ENCODE peak calls at places on chromosomes 12 and 14, in six cellular contexts. One of them, this sample, is unnamed.

GRCh38 chr14:91413547-91414474 is 3.8 kb downstream of the CCDC88C start:
- DNase-seq in GM23248: no peak
- DNase-seq in NB4: no peak
- DNase-seq in kidney epithelial cell: no peak
- DNase-seq in fibroblast of lung: no peak
- DNase-seq in heart left ventricle: no peak
- DNase-seq in this sample: no peak

GRCh38 chr14:91119556-91120311 is 5.9 kb downstream of the DGLUCY start:
- DNase-seq in heart left ventricle: no peak
- DNase-seq in GM23248: peak
- DNase-seq in fibroblast of lung: peak
- DNase-seq in NB4: peak
- DNase-seq in kidney epithelial cell: peak
- DNase-seq in this sample: peak

GRCh38 chr12:108629824-108630476 is 3.7 kb downstream of the SELPLG start:
- DNase-seq in kidney epithelial cell: no peak
- DNase-seq in fibroblast of lung: peak
- DNase-seq in NB4: peak
- DNase-seq in GM23248: peak
- DNase-seq in heart left ventricle: peak
- DNase-seq in this sample: peak

GRCh38 chr12:91493308-91493707 is 310.7 kb upstream of the DCN start:
- DNase-seq in kidney epithelial cell: no peak
- DNase-seq in NB4: no peak
- DNase-seq in GM23248: no peak
- DNase-seq in heart left ventricle: no peak
- DNase-seq in fibroblast of lung: no peak
- DNase-seq in this sample: no peak

GRCh38 chr14:39957987-39958386 is 525.8 kb upstream of the FBXO33 start:
- DNase-seq in NB4: no peak
- DNase-seq in fibroblast of lung: no peak
- DNase-seq in GM23248: no peak
- DNase-seq in kidney epithelial cell: no peak
- DNase-seq in heart left ventricle: no peak
- DNase-seq in this sample: peak

GRCh38 chr12:754871-755562 is 2.6 kb downstream of the WNK1 start:
- DNase-seq in kidney epithelial cell: no peak
- DNase-seq in heart left ventricle: no peak
- DNase-seq in fibroblast of lung: peak
- DNase-seq in GM23248: peak
- DNase-seq in NB4: peak
- DNase-seq in this sample: peak

GRCh38 chr14:100383727-100384158 is 60.6 kb downstream of the SLC25A47 start:
- DNase-seq in GM23248: peak
- DNase-seq in NB4: peak
- DNase-seq in kidney epithelial cell: no peak
- DNase-seq in heart left ventricle: peak
- DNase-seq in fibroblast of lung: no peak
- DNase-seq in this sample: peak

GRCh38 chr12:68812553-68813241 is 4.7 kb downstream of the MDM2 start:
- DNase-seq in NB4: no peak
- DNase-seq in heart left ventricle: no peak
- DNase-seq in fibroblast of lung: no peak
- DNase-seq in kidney epithelial cell: no peak
- DNase-seq in GM23248: no peak
- DNase-seq in this sample: no peak

GRCh38 chr14:54487771-54488170 is 1.0 kb downstream of the GMFB start:
- DNase-seq in heart left ventricle: no peak
- DNase-seq in kidney epithelial cell: no peak
- DNase-seq in fibroblast of lung: peak
- DNase-seq in NB4: no peak
- DNase-seq in GM23248: peak
- DNase-seq in this sample: peak

GRCh38 chr14:78967111-78967809 is 797.1 kb downstream of the NRXN3 start:
- DNase-seq in heart left ventricle: no peak
- DNase-seq in fibroblast of lung: peak
- DNase-seq in NB4: no peak
- DNase-seq in GM23248: peak
- DNase-seq in kidney epithelial cell: no peak
- DNase-seq in this sample: no peak

GRCh38 chr12:10361084-10361483 is 28.8 kb downstream of the KLRK1 start:
- DNase-seq in heart left ventricle: no peak
- DNase-seq in fibroblast of lung: peak
- DNase-seq in kidney epithelial cell: no peak
- DNase-seq in GM23248: no peak
- DNase-seq in NB4: peak
- DNase-seq in this sample: no peak

GRCh38 chr14:37436519-37436918 is 158.5 kb downstream of the FOXA1 start:
- DNase-seq in GM23248: no peak
- DNase-seq in fibroblast of lung: no peak
- DNase-seq in heart left ventricle: no peak
- DNase-seq in NB4: no peak
- DNase-seq in kidney epithelial cell: no peak
- DNase-seq in this sample: no peak

GRCh38 chr12:122130150-122130549 is 43.9 kb downstream of the IL31 start:
- DNase-seq in fibroblast of lung: peak
- DNase-seq in kidney epithelial cell: peak
- DNase-seq in GM23248: peak
- DNase-seq in NB4: no peak
- DNase-seq in heart left ventricle: no peak
- DNase-seq in this sample: no peak

GRCh38 chr12:106804668-106805067 is 30.2 kb downstream of the RIC8B start:
- DNase-seq in GM23248: no peak
- DNase-seq in kidney epithelial cell: no peak
- DNase-seq in heart left ventricle: no peak
- DNase-seq in fibroblast of lung: no peak
- DNase-seq in NB4: no peak
- DNase-seq in this sample: no peak

GRCh38 chr12:26195641-26196423 is 459 bp downstream of the SSPN start:
- DNase-seq in NB4: peak
- DNase-seq in heart left ventricle: peak
- DNase-seq in GM23248: peak
- DNase-seq in kidney epithelial cell: no peak
- DNase-seq in fibroblast of lung: peak
- DNase-seq in this sample: peak

GRCh38 chr12:125519026-125519651 is 453.9 kb downstream of the AACS start:
- DNase-seq in kidney epithelial cell: no peak
- DNase-seq in fibroblast of lung: peak
- DNase-seq in heart left ventricle: no peak
- DNase-seq in GM23248: no peak
- DNase-seq in NB4: no peak
- DNase-seq in this sample: no peak

GRCh38 chr14:96902004-96902403 is 104.8 kb downstream of the VRK1 start:
- DNase-seq in GM23248: no peak
- DNase-seq in heart left ventricle: no peak
- DNase-seq in fibroblast of lung: no peak
- DNase-seq in kidney epithelial cell: no peak
- DNase-seq in NB4: no peak
- DNase-seq in this sample: no peak

GRCh38 chr12:41709463-41710285 is 435.0 kb downstream of the GXYLT1 start:
- DNase-seq in fibroblast of lung: peak
- DNase-seq in heart left ventricle: no peak
- DNase-seq in kidney epithelial cell: peak
- DNase-seq in GM23248: peak
- DNase-seq in NB4: no peak
- DNase-seq in this sample: no peak

GRCh38 chr12:94714378-94714777 is 64.0 kb upstream of the TMCC3 start:
- DNase-seq in heart left ventricle: no peak
- DNase-seq in GM23248: peak
- DNase-seq in kidney epithelial cell: peak
- DNase-seq in fibroblast of lung: peak
- DNase-seq in NB4: no peak
- DNase-seq in this sample: peak

GRCh38 chr12:7151532-7151931 is 21.4 kb downstream of the CLSTN3 start:
- DNase-seq in fibroblast of lung: no peak
- DNase-seq in NB4: no peak
- DNase-seq in kidney epithelial cell: no peak
- DNase-seq in heart left ventricle: no peak
- DNase-seq in GM23248: no peak
- DNase-seq in this sample: no peak

GRCh38 chr14:53613404-53614253 is 343.0 kb downstream of the BMP4 start:
- DNase-seq in heart left ventricle: no peak
- DNase-seq in kidney epithelial cell: peak
- DNase-seq in NB4: no peak
- DNase-seq in GM23248: no peak
- DNase-seq in fibroblast of lung: peak
- DNase-seq in this sample: peak

GRCh38 chr12:76942276-76942675 is 63.5 kb upstream of the CSRP2 start:
- DNase-seq in NB4: no peak
- DNase-seq in kidney epithelial cell: peak
- DNase-seq in fibroblast of lung: peak
- DNase-seq in heart left ventricle: no peak
- DNase-seq in GM23248: peak
- DNase-seq in this sample: no peak

GRCh38 chr12:20549115-20549719 is 145.9 kb upstream of the SLCO1C1 start:
- DNase-seq in kidney epithelial cell: no peak
- DNase-seq in fibroblast of lung: peak
- DNase-seq in NB4: peak
- DNase-seq in GM23248: peak
- DNase-seq in heart left ventricle: peak
- DNase-seq in this sample: no peak

GRCh38 chr14:32404784-32405573 is 75.9 kb downstream of the AKAP6 start:
- DNase-seq in GM23248: no peak
- DNase-seq in heart left ventricle: peak
- DNase-seq in kidney epithelial cell: no peak
- DNase-seq in NB4: no peak
- DNase-seq in fibroblast of lung: no peak
- DNase-seq in this sample: peak

DNA sequence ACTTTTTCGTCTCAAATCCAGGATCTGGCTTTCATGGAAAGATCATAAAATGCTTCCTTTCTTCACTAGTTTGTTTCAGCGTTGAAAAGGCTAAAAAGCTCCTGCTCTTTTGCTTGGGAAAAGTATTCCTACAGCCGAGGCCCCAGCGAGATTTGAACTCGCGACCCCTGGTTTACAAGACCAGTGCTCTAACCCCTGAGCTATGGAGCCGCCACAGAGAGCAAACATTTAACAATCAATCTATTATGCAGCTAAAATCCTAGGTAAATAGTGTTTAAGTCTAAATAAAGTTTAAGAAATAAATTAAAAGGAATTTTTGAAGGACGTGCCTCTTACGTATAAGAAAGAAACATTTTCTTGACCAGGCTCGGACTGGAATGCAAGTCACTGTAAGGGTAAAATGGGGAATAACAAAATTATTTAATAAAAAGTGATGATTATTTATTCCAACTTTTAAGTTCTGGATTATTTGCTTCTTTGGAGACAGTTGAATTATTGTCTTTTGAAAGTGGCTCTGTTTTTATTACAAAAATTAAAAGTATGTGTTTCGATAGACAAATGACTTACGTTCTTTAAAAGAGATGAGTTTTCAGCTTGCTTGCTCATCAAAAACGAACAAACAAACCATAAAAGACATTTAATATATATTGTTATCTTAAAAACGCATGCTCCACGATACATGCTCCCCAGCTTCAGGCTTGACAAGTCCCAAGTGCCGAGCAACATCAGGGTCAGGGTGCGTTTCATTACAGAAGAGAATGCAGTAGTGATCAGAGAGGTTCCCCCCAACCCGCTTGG is 10.3 kb downstream of the OR6S1 start:
- DNase-seq in NB4: peak
- DNase-seq in kidney epithelial cell: no peak
- DNase-seq in fibroblast of lung: peak
- DNase-seq in heart left ventricle: no peak
- DNase-seq in GM23248: peak
- DNase-seq in this sample: peak
- H3K4me3 ChIP-seq in NB4: peak
- H3K4me3 ChIP-seq in kidney epithelial cell: peak
- H3K4me3 ChIP-seq in fibroblast of lung: peak
- H3K4me3 ChIP-seq in heart left ventricle: peak
- H3K4me3 ChIP-seq in GM23248: peak
- H3K4me3 ChIP-seq in this sample: peak

DNA sequence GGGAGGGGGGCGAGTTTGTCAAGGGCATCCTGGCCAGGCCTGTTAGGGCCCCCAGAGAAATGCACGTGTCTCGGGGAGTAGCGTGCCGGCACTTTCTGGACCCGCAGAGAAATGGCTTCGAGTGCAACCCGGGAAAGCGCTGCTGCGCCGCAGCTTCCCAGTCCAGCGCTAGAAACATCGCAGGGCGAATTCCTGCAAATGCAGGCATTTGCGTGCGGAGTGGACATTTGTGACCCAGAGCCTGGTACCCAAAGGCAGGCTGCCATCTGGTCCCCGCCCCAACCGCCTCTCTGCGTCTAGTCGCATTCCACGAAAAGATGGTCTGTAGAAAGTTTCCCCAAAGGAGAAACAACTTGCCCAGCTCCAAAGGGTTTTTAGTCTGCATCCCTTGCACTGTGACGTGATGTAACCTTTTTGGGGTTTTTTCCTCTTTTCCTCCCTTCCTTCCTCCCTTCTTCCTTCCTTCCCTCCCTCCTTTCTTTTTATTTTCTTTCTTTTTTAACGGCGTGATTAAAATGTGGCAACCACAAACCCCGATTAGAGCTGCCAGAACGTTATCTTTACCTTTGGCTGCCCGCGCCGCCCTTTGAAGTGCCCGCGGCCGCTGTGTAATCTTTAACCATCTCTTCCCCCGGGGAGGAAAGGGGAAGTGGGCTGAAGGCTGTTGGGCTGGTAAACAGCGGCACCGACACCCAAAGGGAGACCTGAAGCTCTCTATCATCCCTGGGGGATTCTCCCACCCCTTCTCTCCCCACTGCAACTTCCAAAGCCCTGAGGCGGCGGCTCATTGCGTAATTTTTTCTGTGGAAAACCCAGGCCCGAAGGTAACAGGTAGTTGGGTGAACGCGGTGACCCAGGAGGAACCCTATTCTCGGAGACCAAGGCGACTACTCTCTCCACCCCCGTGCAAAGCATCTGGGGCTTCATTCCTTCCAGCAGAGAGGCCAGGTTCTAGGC is 1.1 kb downstream of the LGR5 start:
- DNase-seq in GM23248: peak
- DNase-seq in kidney epithelial cell: no peak
- DNase-seq in heart left ventricle: no peak
- DNase-seq in fibroblast of lung: peak
- DNase-seq in NB4: peak
- DNase-seq in this sample: no peak
- H3K4me3 ChIP-seq in GM23248: peak
- H3K4me3 ChIP-seq in kidney epithelial cell: peak
- H3K4me3 ChIP-seq in heart left ventricle: peak
- H3K4me3 ChIP-seq in fibroblast of lung: no peak
- H3K4me3 ChIP-seq in NB4: no peak
- H3K4me3 ChIP-seq in this sample: peak

GRCh38 chr12:119642986-119643385 is 24.9 kb upstream of the PRKAB1 start:
- DNase-seq in fibroblast of lung: no peak
- DNase-seq in heart left ventricle: no peak
- DNase-seq in kidney epithelial cell: no peak
- DNase-seq in NB4: peak
- DNase-seq in GM23248: no peak
- DNase-seq in this sample: no peak
- H3K4me3 ChIP-seq in fibroblast of lung: no peak
- H3K4me3 ChIP-seq in heart left ventricle: no peak
- H3K4me3 ChIP-seq in kidney epithelial cell: no peak
- H3K4me3 ChIP-seq in NB4: no peak
- H3K4me3 ChIP-seq in GM23248: no peak
- H3K4me3 ChIP-seq in this sample: no peak

DNA sequence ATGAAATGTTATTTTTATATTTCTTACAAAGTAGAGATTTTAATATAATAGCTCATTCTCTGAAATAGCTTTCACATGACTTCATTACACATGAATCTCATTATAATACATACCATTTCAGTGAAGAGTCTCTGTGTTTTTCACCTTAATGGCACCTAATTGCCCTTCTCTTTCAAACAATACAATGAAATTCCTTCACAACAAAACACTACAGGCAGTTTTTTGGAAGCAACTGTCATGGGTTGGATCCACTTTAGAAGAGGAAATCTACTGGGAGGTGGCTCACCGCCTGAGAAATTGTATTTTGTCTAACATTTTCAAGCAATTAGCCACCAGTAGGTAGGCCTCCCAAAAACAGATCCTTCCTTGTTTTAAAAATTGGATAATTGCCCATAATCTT is 40.3 kb upstream of the RGS6 start:
- DNase-seq in heart left ventricle: no peak
- DNase-seq in kidney epithelial cell: no peak
- DNase-seq in GM23248: peak
- DNase-seq in NB4: no peak
- DNase-seq in fibroblast of lung: peak
- DNase-seq in this sample: peak
- H3K4me3 ChIP-seq in heart left ventricle: no peak
- H3K4me3 ChIP-seq in kidney epithelial cell: no peak
- H3K4me3 ChIP-seq in GM23248: no peak
- H3K4me3 ChIP-seq in NB4: no peak
- H3K4me3 ChIP-seq in fibroblast of lung: no peak
- H3K4me3 ChIP-seq in this sample: no peak

This sample was measured in SJCRH30.